ENCODE peak calls at places on chromosomes 1 and 21, in five cellular contexts. One of them, this sample, is unnamed.

GRCh38 chr1:232162001-232162400 is 467.9 kb downstream of the SIPA1L2 start:
- DNase-seq in neural crest cell: no peak
- DNase-seq in iPS DF 19.7: no peak
- DNase-seq in skeletal muscle cell: no peak
- DNase-seq in HCT116: no peak
- DNase-seq in this sample: no peak

GRCh38 chr21:42113926-42114409 is 42.9 kb downstream of the UMODL1 start:
- DNase-seq in iPS DF 19.7: no peak
- DNase-seq in neural crest cell: no peak
- DNase-seq in HCT116: no peak
- DNase-seq in skeletal muscle cell: no peak
- DNase-seq in this sample: no peak

GRCh38 chr1:109425902-109426277 is 358 bp downstream of the PSMA5 start:
- DNase-seq in skeletal muscle cell: no peak
- DNase-seq in HCT116: no peak
- DNase-seq in neural crest cell: peak; percentile 19
- DNase-seq in iPS DF 19.7: no peak
- DNase-seq in this sample: peak; percentile 18

GRCh38 chr1:46413596-46413985 is 19.5 kb downstream of the FAAH start:
- DNase-seq in HCT116: no peak
- DNase-seq in neural crest cell: no peak
- DNase-seq in iPS DF 19.7: no peak
- DNase-seq in skeletal muscle cell: no peak
- DNase-seq in this sample: peak; percentile 35

GRCh38 chr1:115090547-115090946 is 1.2 kb upstream of the TSPAN2 start:
- DNase-seq in iPS DF 19.7: no peak
- DNase-seq in HCT116: no peak
- DNase-seq in skeletal muscle cell: no peak
- DNase-seq in neural crest cell: no peak
- DNase-seq in this sample: no peak

GRCh38 chr1:166676981-166677380 is 162.3 kb upstream of the POGK start:
- DNase-seq in neural crest cell: no peak
- DNase-seq in skeletal muscle cell: no peak
- DNase-seq in HCT116: no peak
- DNase-seq in iPS DF 19.7: no peak
- DNase-seq in this sample: no peak

GRCh38 chr1:234782821-234783220 is 172.8 kb upstream of the IRF2BP2 start:
- DNase-seq in iPS DF 19.7: no peak
- DNase-seq in skeletal muscle cell: no peak
- DNase-seq in HCT116: no peak
- DNase-seq in neural crest cell: no peak
- DNase-seq in this sample: peak; percentile 75

GRCh38 chr1:43930168-43930948 is 3.2 kb upstream of the ARTN start:
- DNase-seq in HCT116: peak; percentile 49
- DNase-seq in skeletal muscle cell: no peak
- DNase-seq in neural crest cell: no peak
- DNase-seq in iPS DF 19.7: no peak
- DNase-seq in this sample: no peak

GRCh38 chr1:210743038-210743437 is 390.9 kb downstream of the KCNH1 start:
- DNase-seq in neural crest cell: no peak
- DNase-seq in iPS DF 19.7: no peak
- DNase-seq in HCT116: no peak
- DNase-seq in skeletal muscle cell: no peak
- DNase-seq in this sample: no peak

GRCh38 chr21:38293765-38294164 is 37.0 kb downstream of the KCNJ15 start:
- DNase-seq in iPS DF 19.7: no peak
- DNase-seq in HCT116: no peak
- DNase-seq in skeletal muscle cell: no peak
- DNase-seq in neural crest cell: peak; percentile 53
- DNase-seq in this sample: no peak

GRCh38 chr21:38027901-38028300 is 111.6 kb upstream of the KCNJ6 start:
- DNase-seq in skeletal muscle cell: no peak
- DNase-seq in HCT116: no peak
- DNase-seq in neural crest cell: no peak
- DNase-seq in iPS DF 19.7: no peak
- DNase-seq in this sample: no peak

GRCh38 chr1:24930703-24931480 is 816 bp upstream of the RUNX3 start:
- DNase-seq in iPS DF 19.7: no peak
- DNase-seq in HCT116: no peak
- DNase-seq in skeletal muscle cell: no peak
- DNase-seq in neural crest cell: no peak
- DNase-seq in this sample: no peak

GRCh38 chr1:109427171-109427467 is 871 bp upstream of the PSMA5 start:
- DNase-seq in neural crest cell: no peak
- DNase-seq in skeletal muscle cell: no peak
- DNase-seq in HCT116: no peak
- DNase-seq in iPS DF 19.7: no peak
- DNase-seq in this sample: no peak

GRCh38 chr1:172105230-172105629 is 263.9 kb downstream of the DNM3 start:
- DNase-seq in skeletal muscle cell: no peak
- DNase-seq in HCT116: no peak
- DNase-seq in neural crest cell: no peak
- DNase-seq in iPS DF 19.7: no peak
- DNase-seq in this sample: no peak

GRCh38 chr1:147591246-147591891 is 50.1 kb downstream of the BCL9 start:
- DNase-seq in skeletal muscle cell: no peak
- DNase-seq in iPS DF 19.7: no peak
- DNase-seq in neural crest cell: no peak
- DNase-seq in HCT116: no peak
- DNase-seq in this sample: no peak

This sample was measured in NT2/D1.